ENCODE peak calls at places on chromosome 1, in five cellular contexts. G, J, I, P and Q are unnamed samples.

GRCh38 chr1:116717318-116717717 is 36.9 kb upstream of the CD2 start:
- DNase-seq in G (no peak), J (no peak), I (no peak), P (no peak), Q (no peak)

GRCh38 chr1:165891461-165891860 is 64.0 kb downstream of the UCK2 start:
- DNase-seq in G (no peak), J (no peak), I (no peak), P (no peak), Q (no peak)

GRCh38 chr1:209652873-209653401 is 712 bp upstream of the LAMB3 start:
- DNase-seq in G (no peak), J (peak), I (peak), P (peak), Q (peak)

GRCh38 chr1:232998646-232999045 is 48.2 kb downstream of the NTPCR start:
- DNase-seq in G (no peak), J (no peak), I (no peak), P (no peak), Q (no peak)

GRCh38 chr1:29682918-29683314 is 446.6 kb downstream of the PTPRU start:
- DNase-seq in G (peak), J (no peak), I (peak), P (no peak), Q (peak)

GRCh38 chr1:33876970-33877680 is 13.2 kb downstream of the HMGB4 start:
- DNase-seq in G (no peak), J (no peak), I (no peak), P (no peak), Q (no peak)

GRCh38 chr1:46673749-46674182 is 2.1 kb downstream of the TEX38 start:
- DNase-seq in G (no peak), J (no peak), I (no peak), P (no peak), Q (no peak)

GRCh38 chr1:29962831-29963247 is 726.5 kb downstream of the PTPRU start:
- DNase-seq in G (no peak), J (no peak), I (no peak), P (peak), Q (no peak)

GRCh38 chr1:7386226-7387052 is 384.7 kb upstream of the VAMP3 start:
- DNase-seq in G (no peak), J (no peak), I (peak), P (no peak), Q (no peak)

GRCh38 chr1:206608108-206608698 is 4.1 kb downstream of the EIF2D start:
- DNase-seq in G (peak), J (peak), I (peak), P (peak), Q (peak)

GRCh38 chr1:223704921-223705878 is 7.1 kb upstream of the CAPN2 start:
- DNase-seq in G (no peak), J (no peak), I (no peak), P (no peak), Q (no peak)

GRCh38 chr1:149844650-149845255 is 54.6 kb upstream of the BOLA1 start:
- DNase-seq in G (no peak), J (no peak), I (no peak), P (no peak), Q (no peak)

GRCh38 chr1:155834296-155834926 is 22.6 kb downstream of the GON4L start:
- DNase-seq in G (peak), J (no peak), I (no peak), P (no peak), Q (no peak)

GRCh38 chr1:155833665-155834295 is 23.2 kb downstream of the GON4L start:
- DNase-seq in G (no peak), J (no peak), I (no peak), P (no peak), Q (no peak)

GRCh38 chr1:155835548-155835947 is 21.5 kb downstream of the GON4L start:
- DNase-seq in G (no peak), J (no peak), I (no peak), P (no peak), Q (no peak)

GRCh38 chr1:155827450-155827849 is 29.6 kb downstream of the GON4L start:
- DNase-seq in G (no peak), J (no peak), I (no peak), P (no peak), Q (no peak)

GRCh38 chr1:155831279-155831976 is 25.6 kb downstream of the GON4L start:
- DNase-seq in G (no peak), J (no peak), I (no peak), P (no peak), Q (no peak)
- TF ChIP-seq JUND in G (no peak), J (no peak), I (no peak), P (no peak), Q (no peak)

GRCh38 chr1:202835548-202836072 is 24.9 kb downstream of the PCAT6 start:
- DNase-seq in G (peak), J (no peak), I (no peak), P (no peak), Q (no peak)
- TF ChIP-seq JUND in G (no peak), J (no peak), I (no peak), P (no peak), Q (no peak)

GRCh38 chr1:243848165-243849088 is 1.6 kb downstream of the AKT3 start:
- DNase-seq in G (no peak), J (no peak), I (no peak), P (no peak), Q (no peak)
- TF ChIP-seq JUND in G (no peak), J (no peak), I (no peak), P (no peak), Q (no peak)

GRCh38 chr1:221741364-221741970 is 422 bp downstream of the DUSP10 start:
- DNase-seq in G (peak), J (no peak), I (no peak), P (no peak), Q (peak)
- TF ChIP-seq JUND in G (no peak), J (no peak), I (no peak), P (no peak), Q (no peak)

GRCh38 chr1:218659911-218660677 is 315.0 kb downstream of the TGFB2 start:
- DNase-seq in G (no peak), J (no peak), I (no peak), P (no peak), Q (no peak)
- TF ChIP-seq JUND in G (peak), J (no peak), I (no peak), P (no peak), Q (no peak)

GRCh38 chr1:156896490-156897033 is 3.0 kb downstream of the PEAR1 start:
- DNase-seq in G (peak), J (peak), I (no peak), P (peak), Q (no peak)

GRCh38 chr1:156900019-156900718 is 6.7 kb downstream of the PEAR1 start:
- DNase-seq in G (no peak), J (no peak), I (no peak), P (no peak), Q (no peak)

GRCh38 chr1:156897078-156897825 is 3.7 kb downstream of the PEAR1 start:
- DNase-seq in G (no peak), J (no peak), I (no peak), P (no peak), Q (no peak)

GRCh38 chr1:156898971-156899657 is 5.6 kb downstream of the PEAR1 start:
- DNase-seq in G (no peak), J (no peak), I (no peak), P (no peak), Q (no peak)

DNA sequence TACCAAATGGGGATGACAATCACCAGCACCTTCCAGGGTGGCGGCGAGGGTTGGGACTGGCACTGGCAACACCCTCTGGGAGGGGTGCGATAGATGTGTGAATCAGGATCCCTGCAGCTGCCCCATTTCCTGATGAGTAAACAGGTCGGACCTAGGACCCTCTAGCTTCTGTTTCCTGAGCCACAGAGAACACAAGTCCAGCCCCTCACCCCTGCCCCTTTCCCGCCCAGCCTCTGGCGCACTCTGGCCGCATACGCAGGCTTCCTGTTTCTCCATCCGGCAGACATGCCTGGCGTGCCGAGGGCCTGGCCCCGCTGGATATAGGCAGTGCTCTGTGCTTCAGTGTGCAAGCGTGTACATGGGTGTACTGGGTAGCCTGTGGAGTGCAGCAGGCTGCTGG is 4.6 kb downstream of the PEAR1 start:
- DNase-seq in G (peak), J (peak), I (no peak), P (no peak), Q (no peak)
- TF ChIP-seq JUND in G (no peak), J (no peak), I (no peak), P (no peak), Q (no peak)

GRCh38 chr1:18886003-18886335 is 16.4 kb downstream of the ALDH4A1 start:
- DNase-seq in G (no peak), J (no peak), I (no peak), P (no peak), Q (no peak)
- TF ChIP-seq JUND in G (no peak), J (no peak), I (no peak), P (no peak), Q (no peak)

GRCh38 chr1:5596651-5597050 is 395.6 kb downstream of the NPHP4 start:
- DNase-seq in G (no peak), J (no peak), I (no peak), P (no peak), Q (no peak)

GRCh38 chr1:5597171-5597864 is 394.9 kb downstream of the NPHP4 start:
- DNase-seq in G (peak), J (peak), I (no peak), P (no peak), Q (no peak)

GRCh38 chr1:5590717-5591116 is 401.5 kb downstream of the NPHP4 start:
- DNase-seq in G (no peak), J (no peak), I (no peak), P (no peak), Q (no peak)

GRCh38 chr1:5595531-5596170 is 396.6 kb downstream of the NPHP4 start:
- DNase-seq in G (no peak), J (no peak), I (no peak), P (no peak), Q (no peak)

DNA sequence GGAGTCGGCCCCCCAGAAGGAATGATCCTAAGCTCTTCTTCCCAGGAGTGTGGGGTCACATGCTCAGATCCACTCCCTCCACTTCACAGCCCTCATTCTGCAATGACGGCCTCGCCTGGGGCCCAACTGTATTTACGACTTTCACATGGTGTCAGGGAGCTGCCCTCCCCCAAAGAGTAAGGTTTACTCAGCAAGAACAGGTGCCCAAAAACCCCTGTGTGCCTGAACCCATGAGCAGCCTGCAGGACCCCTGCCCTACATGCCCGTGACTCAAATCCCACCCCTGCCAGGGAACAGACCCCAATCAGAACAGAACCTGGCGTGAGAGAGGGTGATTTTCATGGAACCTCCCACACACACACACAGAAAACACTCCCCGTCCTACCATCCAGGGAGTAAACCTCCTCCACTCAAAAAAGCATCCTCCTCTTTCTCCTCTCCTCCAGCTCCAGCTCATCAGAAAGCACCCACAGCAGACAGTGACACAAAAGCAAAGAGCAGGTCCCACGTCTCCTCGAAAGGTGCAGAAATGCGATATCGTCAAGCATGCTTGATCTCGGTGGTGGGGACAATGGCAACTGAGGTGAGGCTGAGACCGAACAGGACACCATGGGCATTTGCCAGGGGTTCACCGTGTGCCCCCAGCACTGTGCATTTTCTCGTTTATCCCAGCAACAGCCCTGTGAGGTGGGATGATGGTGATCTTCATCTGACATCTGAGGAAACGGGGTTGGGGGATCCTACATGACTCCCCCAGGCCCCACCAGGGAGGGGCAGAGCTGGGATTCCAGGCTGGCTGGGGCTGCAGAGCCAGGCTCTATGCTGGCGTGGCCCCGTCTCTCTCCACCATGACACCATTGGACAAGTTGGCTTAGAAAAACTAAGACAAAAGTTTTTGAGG is 397.9 kb downstream of the NPHP4 start:
- DNase-seq in G (no peak), J (no peak), I (no peak), P (no peak), Q (no peak)
- TF ChIP-seq JUND in G (no peak), J (no peak), I (no peak), P (no peak), Q (no peak)